ENCODE peak calls at places on chromosomes 3 and 15, in seven cellular contexts. One of them, this sample, is unnamed.

GRCh38 chr15:90320062-90320884 is 31.8 kb upstream of the ZNF774 start:
- DNase-seq in Panc1: peak; percentile 86
- DNase-seq in astrocyte of the cerebellum: peak; percentile 90
- DNase-seq in choroid plexus epithelial cell: peak; percentile 94
- DNase-seq in AG04450: peak; percentile 71
- DNase-seq in spleen: peak; percentile 91
- DNase-seq in ovary: peak; percentile 81
- DNase-seq in this sample: peak; percentile 66

GRCh38 chr15:101161656-101162055 is 90.2 kb downstream of the CHSY1 start:
- DNase-seq in Panc1: no peak
- DNase-seq in astrocyte of the cerebellum: no peak
- DNase-seq in choroid plexus epithelial cell: no peak
- DNase-seq in AG04450: no peak
- DNase-seq in spleen: peak; percentile 36
- DNase-seq in ovary: no peak
- DNase-seq in this sample: no peak

GRCh38 chr3:178900244-178900643 is 171.4 kb downstream of the ZMAT3 start:
- DNase-seq in Panc1: no peak
- DNase-seq in astrocyte of the cerebellum: no peak
- DNase-seq in choroid plexus epithelial cell: no peak
- DNase-seq in AG04450: no peak
- DNase-seq in spleen: no peak
- DNase-seq in ovary: no peak
- DNase-seq in this sample: no peak

GRCh38 chr15:29822685-29823459 is 604 bp upstream of the TJP1 start:
- DNase-seq in Panc1: no peak
- DNase-seq in astrocyte of the cerebellum: no peak
- DNase-seq in choroid plexus epithelial cell: peak; percentile 84
- DNase-seq in AG04450: peak; percentile 48
- DNase-seq in spleen: no peak
- DNase-seq in ovary: peak; percentile 66
- DNase-seq in this sample: no peak

GRCh38 chr3:53819163-53819868 is 26.9 kb downstream of the CHDH start:
- DNase-seq in Panc1: no peak
- DNase-seq in astrocyte of the cerebellum: no peak
- DNase-seq in choroid plexus epithelial cell: no peak
- DNase-seq in AG04450: no peak
- DNase-seq in spleen: peak; percentile 56
- DNase-seq in ovary: no peak
- DNase-seq in this sample: no peak

GRCh38 chr15:62063851-62064635 is 2.7 kb upstream of the C2CD4A start:
- DNase-seq in Panc1: no peak
- DNase-seq in astrocyte of the cerebellum: no peak
- DNase-seq in choroid plexus epithelial cell: no peak
- DNase-seq in AG04450: no peak
- DNase-seq in spleen: no peak
- DNase-seq in ovary: no peak
- DNase-seq in this sample: no peak

GRCh38 chr3:141368062-141368924 is at the start of gene ZBTB38:
- DNase-seq in Panc1: no peak
- DNase-seq in astrocyte of the cerebellum: peak; percentile 85
- DNase-seq in choroid plexus epithelial cell: peak; percentile 94
- DNase-seq in AG04450: peak; percentile 87
- DNase-seq in spleen: peak; percentile 87
- DNase-seq in ovary: peak; percentile 88
- DNase-seq in this sample: peak; percentile 74

GRCh38 chr3:100932491-100932890 is 60.7 kb downstream of the ABI3BP start:
- DNase-seq in Panc1: no peak
- DNase-seq in astrocyte of the cerebellum: no peak
- DNase-seq in choroid plexus epithelial cell: no peak
- DNase-seq in AG04450: no peak
- DNase-seq in spleen: no peak
- DNase-seq in ovary: no peak
- DNase-seq in this sample: no peak

GRCh38 chr3:164779816-164780215 is 298.5 kb downstream of the SI start:
- DNase-seq in Panc1: no peak
- DNase-seq in astrocyte of the cerebellum: no peak
- DNase-seq in choroid plexus epithelial cell: no peak
- DNase-seq in AG04450: no peak
- DNase-seq in spleen: no peak
- DNase-seq in ovary: no peak
- DNase-seq in this sample: no peak

GRCh38 chr3:172138792-172139507 is 99.6 kb downstream of the FNDC3B start:
- DNase-seq in Panc1: no peak
- DNase-seq in astrocyte of the cerebellum: no peak
- DNase-seq in choroid plexus epithelial cell: peak; percentile 60
- DNase-seq in AG04450: no peak
- DNase-seq in spleen: no peak
- DNase-seq in ovary: no peak
- DNase-seq in this sample: no peak

GRCh38 chr3:170128977-170129431 is 52.5 kb downstream of the PHC3 start:
- DNase-seq in Panc1: peak; percentile 4
- DNase-seq in astrocyte of the cerebellum: no peak
- DNase-seq in choroid plexus epithelial cell: no peak
- DNase-seq in AG04450: no peak
- DNase-seq in spleen: no peak
- DNase-seq in ovary: no peak
- DNase-seq in this sample: no peak

GRCh38 chr3:43335799-43336198 is 49.5 kb downstream of the SNRK start:
- DNase-seq in Panc1: no peak
- DNase-seq in astrocyte of the cerebellum: no peak
- DNase-seq in choroid plexus epithelial cell: no peak
- DNase-seq in AG04450: no peak
- DNase-seq in spleen: no peak
- DNase-seq in ovary: no peak
- DNase-seq in this sample: no peak
- H3K4me3 ChIP-seq in Panc1: no peak overlapping the region
- H3K4me3 ChIP-seq in astrocyte of the cerebellum: no peak overlapping the region
- H3K4me3 ChIP-seq in choroid plexus epithelial cell: no peak overlapping the region
- H3K4me3 ChIP-seq in AG04450: no peak overlapping the region
- H3K4me3 ChIP-seq in spleen: no peak overlapping the region
- H3K4me3 ChIP-seq in ovary: no peak overlapping the region
- H3K4me3 ChIP-seq in this sample: no peak overlapping the region

DNA sequence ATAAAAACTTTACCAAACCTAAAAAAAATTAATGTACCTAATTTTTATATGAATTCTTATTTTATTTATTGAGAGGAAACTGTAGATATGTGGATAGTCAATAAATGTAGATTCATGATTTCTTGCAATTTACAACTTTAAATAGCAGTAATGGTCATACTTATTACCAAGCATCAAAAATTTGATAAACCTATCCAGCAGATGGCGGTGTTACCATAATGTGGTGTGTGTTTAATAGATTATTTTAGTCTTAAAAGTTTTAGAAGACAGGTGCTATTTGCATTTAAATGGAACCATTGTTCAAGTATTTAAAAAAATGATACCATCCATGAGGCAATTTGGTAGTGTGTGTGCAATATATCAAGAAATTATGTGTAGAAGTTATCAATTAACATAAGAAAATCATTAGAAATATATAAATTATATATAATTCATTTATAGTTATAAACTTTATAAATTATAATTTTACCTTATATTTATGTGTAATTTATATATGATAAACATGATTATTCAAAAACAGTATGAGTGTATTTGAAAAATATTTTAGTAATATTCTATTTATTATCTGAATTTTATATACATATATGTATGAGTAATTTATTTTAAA is 176.0 kb upstream of the BCHE start:
- DNase-seq in Panc1: peak; percentile 10
- DNase-seq in astrocyte of the cerebellum: peak; percentile 53
- DNase-seq in choroid plexus epithelial cell: peak; percentile 55
- DNase-seq in AG04450: peak; percentile 15
- DNase-seq in spleen: no peak
- DNase-seq in ovary: no peak
- DNase-seq in this sample: no peak
- TF ChIP-seq CTCF in Panc1: peak; percentile 35
- TF ChIP-seq CTCF in astrocyte of the cerebellum: no peak
- TF ChIP-seq CTCF in choroid plexus epithelial cell: peak; percentile 48
- TF ChIP-seq CTCF in AG04450: peak; percentile 53
- TF ChIP-seq CTCF in spleen: no peak
- TF ChIP-seq CTCF in ovary: no peak
- TF ChIP-seq CTCF in this sample: peak; percentile 20

GRCh38 chr3:72582211-72582878 is 265.9 kb downstream of the SHQ1 start:
- DNase-seq in Panc1: no peak
- DNase-seq in astrocyte of the cerebellum: no peak
- DNase-seq in choroid plexus epithelial cell: no peak
- DNase-seq in AG04450: no peak
- DNase-seq in spleen: no peak
- DNase-seq in ovary: no peak
- DNase-seq in this sample: no peak
- H3K4me3 ChIP-seq in Panc1: no peak overlapping the region
- H3K4me3 ChIP-seq in astrocyte of the cerebellum: no peak overlapping the region
- H3K4me3 ChIP-seq in choroid plexus epithelial cell: no peak overlapping the region
- H3K4me3 ChIP-seq in AG04450: no peak overlapping the region
- H3K4me3 ChIP-seq in spleen: no peak overlapping the region
- H3K4me3 ChIP-seq in ovary: no peak overlapping the region
- H3K4me3 ChIP-seq in this sample: no peak overlapping the region

GRCh38 chr3:44624696-44625528 is at the start of gene ZNF197:
- DNase-seq in Panc1: no peak
- DNase-seq in astrocyte of the cerebellum: peak; percentile 71
- DNase-seq in choroid plexus epithelial cell: peak; percentile 86
- DNase-seq in AG04450: peak; percentile 72
- DNase-seq in spleen: peak; percentile 91
- DNase-seq in ovary: peak; percentile 75
- DNase-seq in this sample: peak; percentile 52
- TF ChIP-seq CTCF in Panc1: no peak
- TF ChIP-seq CTCF in astrocyte of the cerebellum: no peak
- TF ChIP-seq CTCF in choroid plexus epithelial cell: peak; percentile 12
- TF ChIP-seq CTCF in AG04450: peak; percentile 2
- TF ChIP-seq CTCF in spleen: no peak
- TF ChIP-seq CTCF in ovary: no peak
- TF ChIP-seq CTCF in this sample: no peak

DNA sequence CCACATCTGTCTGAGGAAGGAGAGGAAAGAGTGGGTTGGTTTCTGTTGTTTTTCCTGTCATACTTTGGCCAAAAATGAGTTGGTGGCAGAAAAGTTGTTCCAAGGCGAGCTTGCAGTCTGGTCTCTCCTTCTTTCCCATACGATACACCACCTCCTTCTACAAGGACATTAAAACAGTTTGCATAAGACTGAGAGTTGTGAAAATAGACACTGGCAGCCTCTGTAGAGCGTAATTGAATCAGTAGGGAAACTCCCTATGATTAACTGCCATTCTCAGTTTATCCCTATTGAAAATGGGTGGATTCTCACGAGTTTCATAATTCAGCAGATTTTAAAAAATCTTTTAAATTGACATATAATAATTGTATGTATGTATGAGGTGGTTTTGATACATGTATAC is 3.7 kb upstream of the LSG1 start:
- DNase-seq in Panc1: no peak
- DNase-seq in astrocyte of the cerebellum: no peak
- DNase-seq in choroid plexus epithelial cell: no peak
- DNase-seq in AG04450: no peak
- DNase-seq in spleen: no peak
- DNase-seq in ovary: no peak
- DNase-seq in this sample: no peak
- H3K4me3 ChIP-seq in Panc1: no peak overlapping the region
- H3K4me3 ChIP-seq in astrocyte of the cerebellum: no peak overlapping the region
- H3K4me3 ChIP-seq in choroid plexus epithelial cell: no peak overlapping the region
- H3K4me3 ChIP-seq in AG04450: no peak overlapping the region
- H3K4me3 ChIP-seq in spleen: no peak overlapping the region
- H3K4me3 ChIP-seq in ovary: no peak overlapping the region
- H3K4me3 ChIP-seq in this sample: no peak overlapping the region

GRCh38 chr3:188948658-188949400 is 222.9 kb upstream of the TPRG1 start:
- DNase-seq in Panc1: peak; percentile 62
- DNase-seq in astrocyte of the cerebellum: peak; percentile 98
- DNase-seq in choroid plexus epithelial cell: peak; percentile 99
- DNase-seq in AG04450: peak; percentile 78
- DNase-seq in spleen: no peak
- DNase-seq in ovary: peak; percentile 71
- DNase-seq in this sample: peak; percentile 71

GRCh38 chr3:188946351-188946750 is 225.4 kb upstream of the TPRG1 start:
- DNase-seq in Panc1: no peak
- DNase-seq in astrocyte of the cerebellum: no peak
- DNase-seq in choroid plexus epithelial cell: no peak
- DNase-seq in AG04450: no peak
- DNase-seq in spleen: no peak
- DNase-seq in ovary: no peak
- DNase-seq in this sample: no peak

GRCh38 chr3:188947401-188947982 is 224.3 kb upstream of the TPRG1 start:
- DNase-seq in Panc1: peak; percentile 88
- DNase-seq in astrocyte of the cerebellum: peak; percentile 69
- DNase-seq in choroid plexus epithelial cell: peak; percentile 92
- DNase-seq in AG04450: no peak
- DNase-seq in spleen: peak; percentile 79
- DNase-seq in ovary: peak; percentile 90
- DNase-seq in this sample: no peak

GRCh38 chr3:188947983-188948657 is 223.7 kb upstream of the TPRG1 start:
- DNase-seq in Panc1: no peak
- DNase-seq in astrocyte of the cerebellum: peak; percentile 100
- DNase-seq in choroid plexus epithelial cell: peak; percentile 100
- DNase-seq in AG04450: no peak
- DNase-seq in spleen: no peak
- DNase-seq in ovary: peak; percentile 98
- DNase-seq in this sample: peak; percentile 61

GRCh38 chr3:188946837-188947236 is 224.9 kb upstream of the TPRG1 start:
- DNase-seq in Panc1: no peak
- DNase-seq in astrocyte of the cerebellum: no peak
- DNase-seq in choroid plexus epithelial cell: no peak
- DNase-seq in AG04450: no peak
- DNase-seq in spleen: no peak
- DNase-seq in ovary: no peak
- DNase-seq in this sample: no peak
- TF ChIP-seq CTCF in Panc1: no peak
- TF ChIP-seq CTCF in astrocyte of the cerebellum: no peak
- TF ChIP-seq CTCF in choroid plexus epithelial cell: no peak
- TF ChIP-seq CTCF in AG04450: no peak
- TF ChIP-seq CTCF in spleen: no peak
- TF ChIP-seq CTCF in ovary: no peak
- TF ChIP-seq CTCF in this sample: no peak

GRCh38 chr3:40780801-40781406 is 256.1 kb downstream of the ZNF621 start:
- DNase-seq in Panc1: no peak
- DNase-seq in astrocyte of the cerebellum: peak; percentile 91
- DNase-seq in choroid plexus epithelial cell: peak; percentile 88
- DNase-seq in AG04450: no peak
- DNase-seq in spleen: no peak
- DNase-seq in ovary: peak; percentile 17
- DNase-seq in this sample: no peak
- H3K4me3 ChIP-seq in Panc1: no peak overlapping the region
- H3K4me3 ChIP-seq in astrocyte of the cerebellum: no peak overlapping the region
- H3K4me3 ChIP-seq in choroid plexus epithelial cell: peak overlapping the region; percentile 43
- H3K4me3 ChIP-seq in AG04450: no peak overlapping the region
- H3K4me3 ChIP-seq in spleen: no peak overlapping the region
- H3K4me3 ChIP-seq in ovary: no peak overlapping the region
- H3K4me3 ChIP-seq in this sample: peak overlapping the region; percentile 23

GRCh38 chr15:76973362-76973743 is 21.6 kb upstream of the PSTPIP1 start:
- DNase-seq in Panc1: peak; percentile 15
- DNase-seq in astrocyte of the cerebellum: no peak
- DNase-seq in choroid plexus epithelial cell: peak; percentile 60
- DNase-seq in AG04450: no peak
- DNase-seq in spleen: no peak
- DNase-seq in ovary: no peak
- DNase-seq in this sample: no peak
- TF ChIP-seq CTCF in Panc1: no peak
- TF ChIP-seq CTCF in astrocyte of the cerebellum: peak; percentile 55
- TF ChIP-seq CTCF in choroid plexus epithelial cell: peak; percentile 81
- TF ChIP-seq CTCF in AG04450: peak; percentile 51
- TF ChIP-seq CTCF in spleen: peak; percentile 38
- TF ChIP-seq CTCF in ovary: no peak
- TF ChIP-seq CTCF in this sample: peak; percentile 44

This sample was measured in AG09309.